ENCODE peak calls at places on chromosomes 7 and 10, in eight cellular contexts. Y is stimulated activated CD8-positive, alpha-beta memory T cell treated with anti-CD3 and anti-CD28 coated beads, Interleukin-2, amount 100 ng/mL, for 1 hour; O is sciatic nerve; J is dermis blood vessel endothelial cell; N is A549; I is hippocampal formation; G is GM23248; X is adipocyte. W is an unnamed sample.

GRCh38 chr7:44973610-44974401 is 5.0 kb downstream of the MYO1G start:
- DNase-seq in Y (no peak), O (no peak), J (peak; percentile 65), N (peak; percentile 35), I (no peak), G (peak; percentile 66), X (peak; percentile 31), W (peak; percentile 79)

GRCh38 chr10:93463723-93464511 is 18.2 kb downstream of the MYOF start:
- DNase-seq in Y (no peak), O (no peak), J (peak; percentile 29), N (peak; percentile 70), I (no peak), G (peak; percentile 89), X (peak; percentile 89), W (no peak)

GRCh38 chr7:121069346-121070100 is 81.0 kb downstream of the CPED1 start:
- DNase-seq in Y (no peak), O (no peak), J (no peak), N (no peak), I (no peak), G (peak; percentile 50), X (no peak), W (no peak)

GRCh38 chr10:31186225-31187010 is 132.6 kb upstream of the ZEB1 start:
- DNase-seq in Y (no peak), O (no peak), J (peak; percentile 77), N (no peak), I (no peak), G (peak; percentile 4), X (no peak), W (no peak)

GRCh38 chr7:98745722-98746318 is 124.0 kb downstream of the TMEM130 start:
- DNase-seq in Y (peak; percentile 31), O (peak; percentile 71), J (peak; percentile 80), N (peak; percentile 71), I (peak; percentile 13), G (peak; percentile 72), X (peak; percentile 74), W (peak; percentile 74)

GRCh38 chr10:114397651-114398145 is 6.6 kb downstream of the AFAP1L2 start:
- DNase-seq in Y (no peak), O (no peak), J (no peak), N (no peak), I (no peak), G (peak; percentile 10), X (no peak), W (no peak)

GRCh38 chr10:50538473-50539398 is 85.0 kb downstream of the SGMS1 start:
- DNase-seq in Y (no peak), O (no peak), J (peak; percentile 80), N (no peak), I (peak; percentile 81), G (peak; percentile 28), X (no peak), W (peak; percentile 46)

GRCh38 chr7:108503112-108504026 is 22.6 kb downstream of the PNPLA8 start:
- DNase-seq in Y (no peak), O (no peak), J (no peak), N (no peak), I (no peak), G (peak; percentile 46), X (peak; percentile 81), W (no peak)

GRCh38 chr10:57017356-57018037 is 656.4 kb upstream of the ZWINT start:
- DNase-seq in Y (no peak), O (no peak), J (no peak), N (no peak), I (no peak), G (no peak), X (no peak), W (no peak)

GRCh38 chr10:130877131-130877530 is 434.4 kb downstream of the TCERG1L start:
- DNase-seq in Y (no peak), O (no peak), J (no peak), N (no peak), I (no peak), G (no peak), X (no peak), W (no peak)

GRCh38 chr7:115096262-115096661 is 174.4 kb downstream of the MDFIC start:
- DNase-seq in Y (no peak), O (no peak), J (no peak), N (no peak), I (no peak), G (no peak), X (no peak), W (no peak)

GRCh38 chr10:83564889-83565588 is 574.3 kb upstream of the GHITM start:
- DNase-seq in Y (no peak), O (no peak), J (no peak), N (no peak), I (no peak), G (no peak), X (no peak), W (no peak)

GRCh38 chr7:471866-472639 is 47.6 kb downstream of the PDGFA start:
- DNase-seq in Y (no peak), O (peak; percentile 73), J (peak; percentile 71), N (no peak), I (peak; percentile 18), G (peak; percentile 88), X (peak; percentile 87), W (no peak)

W was measured in HuH-7.